ENCODE peak calls at places on chromosomes 2 and 18, in ten cellular contexts. One of them, this sample, is unnamed.

GRCh38 chr2:120461546-120462537 is 115.9 kb downstream of the INHBB start:
- DNase-seq in HepG2: no peak
- DNase-seq in tibial nerve: no peak
- DNase-seq in stomach: no peak
- DNase-seq in A549: no peak
- DNase-seq in transverse colon: no peak
- DNase-seq in K562: no peak
- DNase-seq in H1: no peak
- DNase-seq in suprapubic skin: no peak
- DNase-seq in ovary: no peak
- DNase-seq in this sample: no peak

GRCh38 chr18:61589724-61590065 is 256.5 kb downstream of the CDH20 start:
- DNase-seq in H1: no peak
- DNase-seq in tibial nerve: no peak
- DNase-seq in HepG2: no peak
- DNase-seq in stomach: no peak
- DNase-seq in transverse colon: no peak
- DNase-seq in ovary: no peak
- DNase-seq in suprapubic skin: no peak
- DNase-seq in A549: no peak
- DNase-seq in K562: no peak
- DNase-seq in this sample: no peak

GRCh38 chr2:32355976-32356734 is 668 bp upstream of the BIRC6 start:
- DNase-seq in H1: no peak
- DNase-seq in transverse colon: no peak
- DNase-seq in HepG2: no peak
- DNase-seq in stomach: no peak
- DNase-seq in ovary: no peak
- DNase-seq in K562: no peak
- DNase-seq in tibial nerve: no peak
- DNase-seq in suprapubic skin: no peak
- DNase-seq in A549: no peak
- DNase-seq in this sample: no peak

GRCh38 chr18:55343396-55344073 is 244.5 kb downstream of the TCF4 start:
- DNase-seq in transverse colon: no peak
- DNase-seq in stomach: no peak
- DNase-seq in K562: peak; percentile 6
- DNase-seq in tibial nerve: no peak
- DNase-seq in ovary: no peak
- DNase-seq in H1: no peak
- DNase-seq in HepG2: no peak
- DNase-seq in A549: no peak
- DNase-seq in suprapubic skin: no peak
- DNase-seq in this sample: no peak

GRCh38 chr2:106115250-106115649 is 78.9 kb downstream of the UXS1 start:
- DNase-seq in A549: peak; percentile 51
- DNase-seq in tibial nerve: no peak
- DNase-seq in transverse colon: no peak
- DNase-seq in K562: peak; percentile 67
- DNase-seq in HepG2: peak; percentile 84
- DNase-seq in stomach: no peak
- DNase-seq in suprapubic skin: no peak
- DNase-seq in H1: no peak
- DNase-seq in ovary: no peak
- DNase-seq in this sample: no peak

GRCh38 chr2:5365871-5366461 is 326.2 kb upstream of the SOX11 start:
- DNase-seq in tibial nerve: peak; percentile 37
- DNase-seq in suprapubic skin: no peak
- DNase-seq in K562: peak; percentile 74
- DNase-seq in H1: peak; percentile 46
- DNase-seq in stomach: peak; percentile 68
- DNase-seq in A549: peak; percentile 25
- DNase-seq in HepG2: peak; percentile 62
- DNase-seq in transverse colon: peak; percentile 12
- DNase-seq in ovary: peak; percentile 21
- DNase-seq in this sample: peak; percentile 55

GRCh38 chr18:6236258-6236657 is 178.5 kb downstream of the L3MBTL4 start:
- DNase-seq in H1: no peak
- DNase-seq in transverse colon: no peak
- DNase-seq in tibial nerve: no peak
- DNase-seq in HepG2: no peak
- DNase-seq in ovary: no peak
- DNase-seq in A549: no peak
- DNase-seq in stomach: no peak
- DNase-seq in suprapubic skin: no peak
- DNase-seq in K562: no peak
- DNase-seq in this sample: no peak

GRCh38 chr2:237629739-237630138 is 2.4 kb downstream of the LRRFIP1 start:
- DNase-seq in H1: no peak
- DNase-seq in suprapubic skin: no peak
- DNase-seq in transverse colon: no peak
- DNase-seq in stomach: no peak
- DNase-seq in K562: no peak
- DNase-seq in ovary: no peak
- DNase-seq in tibial nerve: no peak
- DNase-seq in HepG2: no peak
- DNase-seq in A549: no peak
- DNase-seq in this sample: no peak

GRCh38 chr2:110869472-110870446 is 137.4 kb downstream of the ACOXL start:
- DNase-seq in ovary: no peak
- DNase-seq in K562: no peak
- DNase-seq in HepG2: no peak
- DNase-seq in stomach: no peak
- DNase-seq in A549: no peak
- DNase-seq in transverse colon: peak; percentile 20
- DNase-seq in suprapubic skin: no peak
- DNase-seq in H1: no peak
- DNase-seq in tibial nerve: no peak
- DNase-seq in this sample: no peak

GRCh38 chr2:166784296-166784946 is 103.9 kb upstream of the XIRP2 start:
- DNase-seq in K562: no peak
- DNase-seq in transverse colon: no peak
- DNase-seq in suprapubic skin: no peak
- DNase-seq in ovary: no peak
- DNase-seq in tibial nerve: no peak
- DNase-seq in A549: no peak
- DNase-seq in H1: no peak
- DNase-seq in stomach: no peak
- DNase-seq in HepG2: peak; percentile 62
- DNase-seq in this sample: no peak

GRCh38 chr18:43662657-43663056 is 385.4 kb upstream of the SYT4 start:
- DNase-seq in K562: no peak
- DNase-seq in HepG2: no peak
- DNase-seq in transverse colon: no peak
- DNase-seq in tibial nerve: no peak
- DNase-seq in ovary: no peak
- DNase-seq in stomach: no peak
- DNase-seq in A549: no peak
- DNase-seq in suprapubic skin: no peak
- DNase-seq in H1: no peak
- DNase-seq in this sample: no peak

GRCh38 chr2:127672341-127673303 is 2.7 kb downstream of the LIMS2 start:
- DNase-seq in A549: no peak
- DNase-seq in ovary: no peak
- DNase-seq in HepG2: no peak
- DNase-seq in tibial nerve: no peak
- DNase-seq in transverse colon: no peak
- DNase-seq in stomach: peak; percentile 23
- DNase-seq in H1: no peak
- DNase-seq in suprapubic skin: peak; percentile 64
- DNase-seq in K562: no peak
- DNase-seq in this sample: peak; percentile 50

GRCh38 chr2:32946314-32947075 is at the start of gene LTBP1:
- DNase-seq in transverse colon: peak; percentile 84
- DNase-seq in tibial nerve: peak; percentile 25
- DNase-seq in H1: no peak
- DNase-seq in A549: peak; percentile 91
- DNase-seq in stomach: peak; percentile 69
- DNase-seq in HepG2: peak; percentile 42
- DNase-seq in ovary: peak; percentile 53
- DNase-seq in suprapubic skin: no peak
- DNase-seq in K562: peak; percentile 70
- DNase-seq in this sample: peak; percentile 91

GRCh38 chr2:185279999-185280398 is 458.6 kb upstream of the FSIP2 start:
- DNase-seq in suprapubic skin: no peak
- DNase-seq in tibial nerve: no peak
- DNase-seq in K562: no peak
- DNase-seq in ovary: no peak
- DNase-seq in transverse colon: no peak
- DNase-seq in HepG2: peak; percentile 16
- DNase-seq in A549: no peak
- DNase-seq in stomach: no peak
- DNase-seq in H1: no peak
- DNase-seq in this sample: no peak

GRCh38 chr2:18987592-18988073 is 370.8 kb downstream of the OSR1 start:
- DNase-seq in transverse colon: peak; percentile 45
- DNase-seq in tibial nerve: peak; percentile 76
- DNase-seq in ovary: peak; percentile 83
- DNase-seq in stomach: peak; percentile 61
- DNase-seq in H1: no peak
- DNase-seq in suprapubic skin: peak; percentile 71
- DNase-seq in K562: no peak
- DNase-seq in A549: peak; percentile 27
- DNase-seq in HepG2: peak; percentile 34
- DNase-seq in this sample: peak; percentile 70

GRCh38 chr2:73284296-73285161 is at the start of gene FBXO41:
- DNase-seq in suprapubic skin: no peak
- DNase-seq in stomach: no peak
- DNase-seq in K562: peak; percentile 88
- DNase-seq in A549: peak; percentile 56
- DNase-seq in tibial nerve: no peak
- DNase-seq in H1: peak; percentile 62
- DNase-seq in transverse colon: peak; percentile 57
- DNase-seq in ovary: peak; percentile 35
- DNase-seq in HepG2: peak; percentile 30
- DNase-seq in this sample: peak; percentile 91

GRCh38 chr2:45278345-45279078 is 269.3 kb upstream of the SIX2 start:
- DNase-seq in K562: no peak
- DNase-seq in A549: no peak
- DNase-seq in HepG2: no peak
- DNase-seq in ovary: no peak
- DNase-seq in stomach: no peak
- DNase-seq in transverse colon: no peak
- DNase-seq in tibial nerve: no peak
- DNase-seq in suprapubic skin: no peak
- DNase-seq in H1: no peak
- DNase-seq in this sample: no peak

GRCh38 chr2:26550276-26551015 is 72.5 kb upstream of the OTOF start:
- DNase-seq in K562: no peak
- DNase-seq in stomach: no peak
- DNase-seq in A549: no peak
- DNase-seq in transverse colon: no peak
- DNase-seq in ovary: no peak
- DNase-seq in HepG2: no peak
- DNase-seq in H1: no peak
- DNase-seq in suprapubic skin: peak; percentile 44
- DNase-seq in tibial nerve: no peak
- DNase-seq in this sample: peak; percentile 42
- TF ChIP-seq EP300 in K562: no peak
- TF ChIP-seq EP300 in stomach: no peak
- TF ChIP-seq EP300 in A549: no peak
- TF ChIP-seq EP300 in transverse colon: no peak
- TF ChIP-seq EP300 in ovary: no peak
- TF ChIP-seq EP300 in HepG2: no peak
- TF ChIP-seq EP300 in H1: no peak
- TF ChIP-seq EP300 in suprapubic skin: no peak
- TF ChIP-seq EP300 in tibial nerve: no peak
- TF ChIP-seq EP300 in this sample: no peak

DNA sequence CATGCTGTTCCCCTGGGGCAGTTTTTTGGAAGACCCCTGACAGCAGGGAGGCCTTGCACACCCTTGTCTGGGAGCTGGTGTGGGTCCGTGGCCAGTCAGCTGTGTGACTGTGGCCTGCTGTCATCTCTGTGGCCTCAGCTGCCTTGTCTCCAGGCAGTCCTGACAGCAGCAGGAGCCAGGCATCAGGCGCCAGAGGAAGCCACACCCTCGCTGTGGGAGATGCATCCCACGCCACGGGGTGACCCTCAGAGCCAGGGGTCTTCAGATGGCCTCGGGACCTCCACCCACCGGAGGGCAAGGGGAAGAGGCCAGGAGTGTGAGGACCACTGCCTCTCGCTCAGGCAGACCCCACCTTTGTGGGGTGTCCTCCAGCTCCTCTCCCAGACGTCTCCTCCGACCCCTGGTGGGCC is 5.0 kb downstream of the BOK start:
- DNase-seq in ovary: no peak
- DNase-seq in transverse colon: no peak
- DNase-seq in HepG2: no peak
- DNase-seq in A549: no peak
- DNase-seq in stomach: no peak
- DNase-seq in K562: no peak
- DNase-seq in H1: no peak
- DNase-seq in tibial nerve: no peak
- DNase-seq in suprapubic skin: peak; percentile 56
- DNase-seq in this sample: no peak
- H3K4me1 ChIP-seq in ovary: peaks cover 17% of the 10 kb centered on the region
- H3K4me1 ChIP-seq in transverse colon: peaks cover 8% of the 10 kb centered on the region
- H3K4me1 ChIP-seq in HepG2: peaks cover 31% of the 10 kb centered on the region
- H3K4me1 ChIP-seq in A549: peaks cover 15% of the 10 kb centered on the region
- H3K4me1 ChIP-seq in stomach: peaks cover 67% of the 10 kb centered on the region
- H3K4me1 ChIP-seq in K562: no peaks in the 10 kb centered on the region
- H3K4me1 ChIP-seq in H1: peaks cover 10% of the 10 kb centered on the region
- H3K4me1 ChIP-seq in tibial nerve: no peaks in the 10 kb centered on the region
- H3K4me1 ChIP-seq in suprapubic skin: peaks cover 62% of the 10 kb centered on the region
- H3K4me1 ChIP-seq in this sample: peaks cover 27% of the 10 kb centered on the region

GRCh38 chr18:38025433-38026038 is 459.9 kb upstream of the CELF4 start:
- DNase-seq in A549: no peak
- DNase-seq in suprapubic skin: no peak
- DNase-seq in tibial nerve: no peak
- DNase-seq in ovary: no peak
- DNase-seq in transverse colon: no peak
- DNase-seq in stomach: no peak
- DNase-seq in K562: no peak
- DNase-seq in H1: peak; percentile 9
- DNase-seq in HepG2: no peak
- DNase-seq in this sample: no peak
- H3K27ac ChIP-seq in A549: no peak overlapping the region
- H3K27ac ChIP-seq in suprapubic skin: no peak overlapping the region
- H3K27ac ChIP-seq in tibial nerve: no peak overlapping the region
- H3K27ac ChIP-seq in ovary: no peak overlapping the region
- H3K27ac ChIP-seq in transverse colon: no peak overlapping the region
- H3K27ac ChIP-seq in stomach: no peak overlapping the region
- H3K27ac ChIP-seq in K562: no peak overlapping the region
- H3K27ac ChIP-seq in H1: no peak overlapping the region
- H3K27ac ChIP-seq in HepG2: no peak overlapping the region
- H3K27ac ChIP-seq in this sample: no peak overlapping the region

DNA sequence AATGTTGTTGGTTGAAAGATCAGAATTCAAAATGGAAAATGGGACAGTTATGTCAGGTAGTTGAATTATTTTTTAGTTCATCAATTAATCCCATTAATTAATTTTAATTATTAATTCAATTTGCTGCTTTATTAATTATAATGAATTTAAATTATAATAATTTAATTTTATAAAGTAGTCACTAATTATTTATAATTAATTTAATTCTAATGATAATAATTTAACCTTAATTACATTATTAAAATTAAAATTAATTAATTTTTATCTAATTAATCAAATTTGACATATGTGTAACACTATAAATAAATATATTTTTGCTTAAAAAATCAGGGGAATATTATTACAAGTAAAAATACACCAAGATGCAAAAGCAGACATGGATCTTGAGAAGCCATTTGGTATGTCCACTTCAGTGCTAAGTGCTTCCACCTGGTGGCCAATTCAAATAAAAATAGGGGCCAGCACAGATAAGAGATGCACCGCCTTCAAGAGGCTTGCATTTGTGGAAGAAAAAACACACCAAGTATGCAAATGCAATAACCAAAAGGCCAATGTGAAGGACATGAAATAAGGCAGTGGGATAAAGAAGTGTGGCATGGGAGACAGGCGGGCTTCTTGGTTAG is 73.2 kb downstream of the MBP start:
- DNase-seq in suprapubic skin: no peak
- DNase-seq in HepG2: peak; percentile 65
- DNase-seq in H1: no peak
- DNase-seq in A549: peak; percentile 44
- DNase-seq in transverse colon: no peak
- DNase-seq in K562: peak; percentile 54
- DNase-seq in tibial nerve: no peak
- DNase-seq in ovary: peak; percentile 46
- DNase-seq in stomach: no peak
- DNase-seq in this sample: no peak
- TF ChIP-seq EP300 in suprapubic skin: no peak
- TF ChIP-seq EP300 in HepG2: no peak
- TF ChIP-seq EP300 in H1: no peak
- TF ChIP-seq EP300 in A549: no peak
- TF ChIP-seq EP300 in transverse colon: no peak
- TF ChIP-seq EP300 in K562: no peak
- TF ChIP-seq EP300 in tibial nerve: no peak
- TF ChIP-seq EP300 in ovary: no peak
- TF ChIP-seq EP300 in stomach: no peak
- TF ChIP-seq EP300 in this sample: no peak

This sample was measured in upper lobe of left lung.